ENCODE peak calls at places on chromosomes 2 and 18, in five cellular contexts. U is Peyer's patch; W is HFFc6; V is hippocampal formation; Z is activated CD4-positive, CD25-positive, alpha-beta regulatory T cell treated with anti-CD3 and anti-CD28 coated beads, Interleukin-2, amount 50 U/mL, for 72 hours. H is an unnamed sample.

GRCh38 chr2:219675206-219675605 is 47.8 kb downstream of the SLC4A3 start:
- DNase-seq in Z (no peak), V (no peak), W (no peak), U (no peak), H (no peak)

GRCh38 chr2:70958759-70959158 is 19.7 kb upstream of the ANKRD53 start:
- DNase-seq in V (no peak), W (no peak), Z (no peak), U (no peak), H (no peak)

GRCh38 chr2:41703123-41703522 is 344.7 kb upstream of the PKDCC start:
- DNase-seq in Z (no peak), V (no peak), W (no peak), U (no peak), H (no peak)

GRCh38 chr2:98412751-98413445 is 31.8 kb upstream of the INPP4A start:
- DNase-seq in Z (peak), W (peak), V (peak), U (peak), H (peak)

GRCh38 chr2:113760400-113760799 is 4.0 kb upstream of the SLC35F5 start:
- DNase-seq in U (no peak), Z (no peak), V (no peak), W (peak), H (no peak)

GRCh38 chr18:62713651-62714247 is 1.6 kb upstream of the PHLPP1 start:
- DNase-seq in W (no peak), Z (no peak), U (no peak), V (no peak), H (no peak)

GRCh38 chr2:102480273-102480672 is 7.2 kb downstream of the SLC9A4 start:
- DNase-seq in Z (no peak), W (no peak), U (no peak), V (no peak), H (no peak)

GRCh38 chr2:132009874-132010521 is 151.8 kb downstream of the ANKRD30BL start:
- DNase-seq in W (peak), V (no peak), Z (no peak), U (no peak), H (no peak)

GRCh38 chr18:57791911-57792310 is 11.2 kb downstream of the ATP8B1 start:
- DNase-seq in W (no peak), U (no peak), Z (no peak), V (no peak), H (no peak)

GRCh38 chr18:4821801-4822200 is 366.7 kb upstream of the DLGAP1 start:
- DNase-seq in U (no peak), Z (no peak), V (no peak), W (no peak), H (no peak)

H was measured in H4.